ENCODE peak calls at places on chromosomes 3 and 15, in nine cellular contexts. A, S, D, C, G, V, Q, X and B are unnamed samples. For H3K36me3 and H3K27me3, the result is how much of the 10 kb centered on the place peaks cover.

GRCh38 chr15:65411470-65412071 is 11.2 kb downstream of the IGDCC4 start:
- DNase-seq in S (peak), Q (no peak), D (no peak), X (no peak), A (no peak), V (no peak), G (no peak), C (peak), B (no peak)

GRCh38 chr3:136196064-136196400 is at the start of gene MSL2:
- DNase-seq in Q (no peak), G (no peak), C (no peak), D (no peak), X (no peak), V (no peak), S (no peak), A (peak), B (no peak)

GRCh38 chr3:174891524-174892203 is 32.5 kb downstream of the NAALADL2 start:
- DNase-seq in C (no peak), S (no peak), X (no peak), Q (no peak), V (peak), D (no peak), A (no peak), G (no peak), B (no peak)

GRCh38 chr3:52223449-52224408 is 1.7 kb downstream of the TLR9 start:
- DNase-seq in C (no peak), V (no peak), S (no peak), A (no peak), D (peak), G (no peak), X (no peak), Q (no peak), B (no peak)

GRCh38 chr3:96190024-96190616 is 624.3 kb upstream of the EPHA6 start:
- DNase-seq in C (no peak), Q (no peak), D (peak), X (no peak), S (no peak), V (no peak), G (no peak), A (no peak), B (no peak)

GRCh38 chr3:13708301-13708700 is 159.4 kb downstream of the FBLN2 start:
- DNase-seq in C (no peak), S (no peak), X (no peak), D (peak), Q (no peak), G (no peak), A (no peak), V (no peak), B (no peak)

GRCh38 chr3:16441306-16441898 is 72.1 kb downstream of the RFTN1 start:
- DNase-seq in A (no peak), D (no peak), V (no peak), S (no peak), C (peak), G (no peak), X (no peak), Q (no peak), B (no peak)

GRCh38 chr3:15538345-15538744 is 16.8 kb upstream of the COLQ start:
- DNase-seq in V (no peak), C (no peak), X (no peak), G (no peak), D (no peak), S (no peak), Q (no peak), A (no peak), B (no peak)

GRCh38 chr15:77030042-77030927 is 35.4 kb downstream of the PSTPIP1 start:
- DNase-seq in D (peak), A (no peak), Q (no peak), V (no peak), G (peak), S (no peak), X (peak), C (no peak), B (no peak)

GRCh38 chr15:77650285-77650684 is 17.6 kb upstream of the LINGO1 start:
- DNase-seq in G (no peak), D (no peak), S (no peak), C (no peak), A (no peak), X (no peak), V (peak), Q (no peak), B (peak)

GRCh38 chr15:76075060-76075459 is 15.3 kb downstream of the TMEM266 start:
- DNase-seq in C (no peak), G (no peak), V (no peak), S (peak), X (no peak), Q (no peak), A (no peak), D (no peak), B (no peak)

DNA sequence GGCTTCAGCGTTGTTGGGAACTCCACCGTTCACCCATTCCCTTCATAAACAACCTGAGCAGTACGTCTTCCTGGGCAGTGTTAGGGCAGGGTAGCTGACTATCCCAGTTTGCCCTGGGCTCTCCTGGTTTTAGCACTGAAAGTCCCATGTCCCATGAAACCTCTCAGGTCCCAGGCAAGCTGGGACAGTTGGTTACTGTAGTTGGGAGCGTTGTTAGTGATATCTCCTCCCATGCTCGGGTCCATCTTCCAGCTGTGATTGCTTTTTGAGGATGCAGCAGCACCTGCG is 60.9 kb upstream of the HERC1 start:
- DNase-seq in S (no peak), C (no peak), Q (no peak), V (no peak), X (no peak), D (peak), A (no peak), G (no peak), B (no peak)
- H3K4me3 ChIP-seq in S (no peak), C (no peak), Q (no peak), V (no peak), X (no peak), D (no peak), A (no peak), G (no peak), B (no peak)

GRCh38 chr3:123287051-123287961 is 85.6 kb downstream of the SEC22A start:
- DNase-seq in C (no peak), Q (no peak), A (no peak), S (no peak), G (peak), X (no peak), D (no peak), V (no peak), B (no peak)
- H3K36me3 ChIP-seq in C (under half), Q (under half), A (under half), S (under half), G (half or more), X (under half), D (under half), V (under half), B (under half)

GRCh38 chr3:18428036-18428435 is 2.9 kb upstream of the SATB1 start:
- DNase-seq in V (no peak), Q (no peak), G (no peak), X (no peak), A (no peak), C (no peak), S (no peak), D (no peak), B (no peak)
- H3K27me3 ChIP-seq in V (under half), Q (under half), G (under half), X (under half), A (under half), C (under half), S (under half), D (under half), B (under half)

GRCh38 chr3:188404124-188404523 is 250.2 kb downstream of the LPP start:
- DNase-seq in V (no peak), G (no peak), C (no peak), Q (no peak), X (no peak), A (no peak), D (no peak), S (no peak), B (no peak)

GRCh38 chr3:188403404-188403803 is 249.4 kb downstream of the LPP start:
- DNase-seq in D (no peak), S (no peak), X (no peak), A (no peak), G (no peak), Q (no peak), V (no peak), C (no peak), B (no peak)

GRCh38 chr3:188402229-188402628 is 248.3 kb downstream of the LPP start:
- DNase-seq in C (no peak), G (no peak), V (no peak), A (no peak), D (no peak), Q (no peak), S (no peak), X (no peak), B (no peak)

GRCh38 chr3:188400494-188401243 is 246.7 kb downstream of the LPP start:
- DNase-seq in D (no peak), X (no peak), A (no peak), S (no peak), V (no peak), Q (no peak), C (no peak), G (no peak), B (no peak)

GRCh38 chr3:188401244-188401604 is 247.3 kb downstream of the LPP start:
- DNase-seq in X (no peak), G (no peak), A (no peak), Q (no peak), S (no peak), C (no peak), D (no peak), V (no peak), B (no peak)
- H3K4me3 ChIP-seq in X (no peak), G (no peak), A (no peak), Q (no peak), S (no peak), C (no peak), D (no peak), V (no peak), B (no peak)

GRCh38 chr15:63065262-63066234 is 23.0 kb downstream of the TPM1 start:
- DNase-seq in V (no peak), Q (no peak), G (no peak), A (no peak), D (no peak), X (no peak), C (no peak), S (no peak), B (no peak)

GRCh38 chr15:63070681-63071129 is 28.2 kb downstream of the TPM1 start:
- DNase-seq in C (peak), Q (no peak), S (no peak), X (no peak), A (no peak), V (no peak), D (no peak), G (no peak), B (no peak)

GRCh38 chr15:63066302-63066701 is 23.8 kb downstream of the TPM1 start:
- DNase-seq in Q (no peak), X (no peak), A (no peak), D (no peak), S (no peak), G (no peak), V (no peak), C (no peak), B (no peak)

GRCh38 chr15:63069616-63069952 is 27.0 kb downstream of the TPM1 start:
- DNase-seq in V (no peak), X (no peak), G (no peak), Q (no peak), A (no peak), D (no peak), S (no peak), C (no peak), B (no peak)

GRCh38 chr15:63067976-63068743 is 25.6 kb downstream of the TPM1 start:
- DNase-seq in S (no peak), G (no peak), Q (no peak), C (no peak), X (no peak), D (no peak), A (no peak), V (no peak), B (no peak)
- H3K36me3 ChIP-seq in S (under half), G (half or more), Q (under half), C (half or more), X (under half), D (half or more), A (under half), V (under half), B (half or more)

GRCh38 chr15:89479173-89479572 is 17.2 kb downstream of the RHCG start:
- DNase-seq in Q (no peak), D (no peak), V (no peak), A (no peak), S (no peak), G (no peak), X (no peak), C (no peak), B (no peak)

GRCh38 chr15:89477411-89478242 is 18.8 kb downstream of the RHCG start:
- DNase-seq in V (no peak), X (no peak), Q (no peak), C (no peak), G (no peak), S (no peak), D (no peak), A (no peak), B (no peak)

GRCh38 chr15:89480505-89480904 is 15.9 kb downstream of the RHCG start:
- DNase-seq in X (no peak), C (no peak), A (no peak), D (no peak), G (no peak), S (no peak), Q (no peak), V (no peak), B (no peak)

GRCh38 chr15:89472785-89473256 is 23.6 kb downstream of the RHCG start:
- DNase-seq in S (peak), A (peak), Q (no peak), G (no peak), X (peak), V (peak), C (peak), D (no peak), B (peak)

DNA sequence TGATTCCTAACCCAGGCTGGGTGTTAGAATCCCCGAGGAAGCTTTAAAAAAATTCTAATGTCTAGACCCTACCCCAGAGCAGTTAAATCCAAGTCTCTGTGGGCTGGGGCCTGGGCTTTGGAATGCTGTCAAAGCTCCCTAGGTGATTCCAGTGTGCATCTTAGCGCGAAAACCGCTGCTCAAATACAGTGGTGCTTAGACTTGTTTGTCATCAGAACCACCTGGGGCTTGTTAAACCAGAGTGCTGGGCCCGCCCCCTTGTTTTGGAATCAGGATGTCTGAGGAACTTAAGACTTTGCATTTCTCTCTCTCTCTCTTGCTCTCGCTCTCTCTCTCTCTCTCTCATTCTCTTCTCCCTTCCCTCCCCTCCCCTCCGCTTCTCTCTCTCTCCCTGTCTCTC is 20.7 kb downstream of the RHCG start:
- DNase-seq in G (no peak), S (peak), A (no peak), Q (no peak), X (no peak), V (no peak), C (no peak), D (peak), B (no peak)
- H3K27me3 ChIP-seq in G (half or more), S (under half), A (under half), Q (under half), X (under half), V (half or more), C (under half), D (under half), B (under half)

GRCh38 chr15:60392601-60392985 is 5.2 kb downstream of the ANXA2 start:
- DNase-seq in D (no peak), C (peak), A (no peak), Q (peak), X (no peak), S (peak), V (no peak), G (no peak), B (peak)

GRCh38 chr15:60391722-60392340 is 6.0 kb downstream of the ANXA2 start:
- DNase-seq in S (no peak), C (no peak), D (no peak), X (no peak), V (no peak), G (no peak), A (no peak), Q (no peak), B (no peak)

GRCh38 chr15:60395276-60396011 is 2.3 kb downstream of the ANXA2 start:
- DNase-seq in A (no peak), D (no peak), Q (no peak), G (no peak), S (no peak), X (no peak), C (no peak), V (no peak), B (no peak)

GRCh38 chr15:60390931-60391501 is 6.8 kb downstream of the ANXA2 start:
- DNase-seq in Q (no peak), S (peak), G (peak), C (peak), A (no peak), V (no peak), D (no peak), X (no peak), B (peak)

DNA sequence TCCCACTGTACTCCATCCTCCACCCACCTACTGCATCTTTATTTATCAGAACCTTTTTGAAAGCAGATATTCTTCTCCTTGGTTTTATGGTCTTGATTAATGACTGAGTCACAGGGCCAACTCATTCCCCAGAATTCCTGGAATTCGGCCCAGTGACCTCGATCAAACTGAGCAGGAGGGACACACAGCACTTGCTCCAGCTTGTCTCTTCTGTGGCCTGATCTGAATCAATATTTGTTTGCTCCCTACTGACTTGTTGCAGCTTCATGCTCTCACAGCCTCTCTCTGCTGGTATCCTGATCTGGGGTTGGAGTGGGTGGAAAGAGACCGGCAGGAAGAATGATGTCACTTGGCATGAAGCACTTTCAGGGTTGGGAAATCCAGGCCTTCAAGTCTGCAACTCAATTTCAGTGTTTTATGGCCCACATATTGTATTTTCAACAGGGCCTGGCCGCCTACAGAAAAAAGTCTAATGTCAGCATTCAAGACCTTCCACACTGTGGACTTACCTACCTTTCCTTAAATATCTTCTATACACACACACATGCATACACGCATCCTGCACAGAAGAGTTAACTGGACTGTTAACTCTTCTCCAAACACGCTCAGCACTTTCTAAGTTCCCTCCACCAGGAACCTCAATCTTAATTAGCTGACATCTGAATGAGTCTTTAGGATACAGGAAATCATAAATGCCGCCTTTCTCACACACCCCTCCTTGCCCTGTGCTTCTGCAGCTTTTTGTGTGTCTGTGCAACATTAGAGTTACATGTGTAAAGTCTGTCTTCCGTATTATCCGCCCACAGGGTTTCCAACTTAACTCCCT is 4.6 kb downstream of the ANXA2 start:
- DNase-seq in X (peak), G (peak), S (peak), C (peak), Q (no peak), A (no peak), D (no peak), V (no peak), B (peak)
- H3K4me3 ChIP-seq in X (no peak), G (peak), S (peak), C (peak), Q (no peak), A (no peak), D (peak), V (no peak), B (peak)

GRCh38 chr15:59268980-59269472 is 62.4 kb downstream of the LDHAL6B start:
- DNase-seq in V (no peak), C (no peak), X (no peak), S (peak), Q (no peak), A (no peak), D (no peak), G (no peak), B (no peak)

GRCh38 chr15:59268199-59268979 is 61.7 kb downstream of the LDHAL6B start:
- DNase-seq in G (no peak), V (no peak), S (peak), X (no peak), Q (no peak), A (no peak), D (no peak), C (peak), B (no peak)

GRCh38 chr15:59271595-59272201 is 65.1 kb downstream of the LDHAL6B start:
- DNase-seq in V (no peak), X (no peak), S (peak), A (no peak), Q (no peak), G (no peak), D (no peak), C (no peak), B (no peak)

GRCh38 chr15:59262316-59262715 is 55.7 kb downstream of the LDHAL6B start:
- DNase-seq in A (no peak), V (no peak), G (no peak), S (no peak), D (no peak), C (no peak), Q (no peak), X (no peak), B (no peak)

GRCh38 chr15:59266015-59266414 is 59.4 kb downstream of the LDHAL6B start:
- DNase-seq in A (no peak), V (no peak), Q (no peak), C (no peak), D (no peak), S (no peak), G (no peak), X (no peak), B (no peak)
- H3K36me3 ChIP-seq in A (under half), V (under half), Q (under half), C (under half), D (under half), S (under half), G (under half), X (under half), B (under half)

DNA sequence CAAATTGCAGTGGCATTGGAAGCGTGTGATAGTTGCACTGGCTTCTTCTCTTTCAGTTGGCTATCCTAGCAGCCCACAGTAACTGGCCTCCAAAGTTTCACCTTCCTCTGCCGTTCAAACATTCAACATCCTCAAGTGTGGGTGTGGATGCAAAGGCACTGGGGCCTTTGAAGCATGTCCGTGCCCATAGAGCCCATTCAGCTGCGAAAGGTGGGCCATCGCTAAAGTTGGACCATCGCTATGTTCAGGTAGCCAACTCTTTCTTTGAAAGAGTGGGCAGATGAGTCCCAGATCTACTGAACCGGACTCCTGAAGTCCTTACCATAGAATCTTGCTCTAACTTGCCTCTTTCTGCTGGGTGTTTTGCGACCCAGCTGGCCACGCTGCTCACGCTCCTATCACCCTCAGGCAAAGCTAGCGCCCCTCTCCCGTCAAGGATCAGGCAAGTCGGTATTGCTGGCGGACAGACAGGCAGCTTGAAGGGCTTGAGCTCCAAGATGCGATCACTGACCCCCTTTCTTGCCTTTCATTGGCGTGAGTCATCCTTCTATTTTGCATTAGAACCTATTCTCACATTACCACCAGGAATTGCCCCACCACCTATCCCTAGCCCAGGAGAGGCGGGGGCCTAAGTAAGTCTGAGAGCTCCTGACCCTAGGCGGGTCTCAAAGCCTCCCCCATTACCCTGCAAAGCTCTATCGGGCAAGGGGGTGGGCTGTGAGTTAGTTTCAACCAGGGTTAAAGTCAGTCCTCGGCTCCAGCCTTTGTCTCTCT is 28.7 kb downstream of the ZIC4 start:
- DNase-seq in G (no peak), Q (no peak), A (no peak), S (no peak), V (no peak), X (no peak), C (no peak), D (no peak), B (no peak)
- H3K27me3 ChIP-seq in G (half or more), Q (under half), A (under half), S (half or more), V (half or more), X (under half), C (half or more), D (half or more), B (under half)

GRCh38 chr3:9653565-9654248 is 4.4 kb downstream of the MTMR14 start:
- DNase-seq in G (peak), C (no peak), S (no peak), A (no peak), Q (no peak), V (no peak), D (no peak), X (no peak), B (no peak)
- H3K4me3 ChIP-seq in G (no peak), C (no peak), S (no peak), A (no peak), Q (no peak), V (no peak), D (no peak), X (no peak), B (no peak)